ENCODE peak calls at places on chromosomes 5 and 9, in five cellular contexts. Q is left cardiac atrium; H is activated T-cell treated with anti-CD3 and anti-CD28 coated beads, Interleukin-2, amount 50 U/mL, for 72 hours; W is D341Med; F is NCI-H1694 treated with DMSO at 0.1 percent for 48 hours. A is an unnamed sample.

GRCh38 chr9:136840877-136841645 is 1.2 kb upstream of the AJM1 start:
- DNase-seq in Q (no peak), F (peak; percentile 59), H (no peak), W (peak; percentile 75), A (no peak)

GRCh38 chr9:130890869-130891698 is 5.5 kb downstream of the QRFP start:
- DNase-seq in Q (no peak), W (no peak), H (no peak), F (no peak), A (no peak)

GRCh38 chr5:156479864-156480263 is 152.9 kb downstream of the SGCD start:
- DNase-seq in W (peak; percentile 37), H (peak; percentile 76), F (peak; percentile 38), Q (no peak), A (no peak)

GRCh38 chr5:122924203-122924602 is 78.8 kb downstream of the SNX24 start:
- DNase-seq in W (no peak), F (no peak), Q (no peak), H (no peak), A (no peak)

GRCh38 chr5:175444905-175445456 is 999 bp upstream of the DRD1 start:
- DNase-seq in H (no peak), F (no peak), Q (no peak), W (peak; percentile 31), A (no peak)

GRCh38 chr9:111298831-111299603 is 31.0 kb downstream of the OR2K2 start:
- DNase-seq in F (peak; percentile 50), Q (peak; percentile 48), H (no peak), W (peak; percentile 39), A (no peak)

GRCh38 chr9:126989847-126990821 is 75.6 kb downstream of the RALGPS1 start:
- DNase-seq in H (no peak), Q (peak; percentile 64), F (no peak), W (no peak), A (no peak)

GRCh38 chr5:142063376-142063775 is 45.2 kb upstream of the NDFIP1 start:
- DNase-seq in Q (no peak), F (no peak), W (no peak), H (no peak), A (no peak)

GRCh38 chr5:158510479-158510878 is 589.2 kb downstream of the EBF1 start:
- DNase-seq in Q (no peak), F (no peak), W (no peak), H (no peak), A (no peak)

GRCh38 chr5:152811985-152812384 is 406.9 kb upstream of the NMUR2 start:
- DNase-seq in H (no peak), W (peak; percentile 45), Q (no peak), F (no peak), A (no peak)

GRCh38 chr5:39475055-39475454 is 50.3 kb upstream of the DAB2 start:
- DNase-seq in F (no peak), W (no peak), Q (no peak), H (no peak), A (no peak)

GRCh38 chr9:106883626-106884190 is 20.7 kb downstream of the ZNF462 start:
- DNase-seq in W (no peak), Q (no peak), H (no peak), F (no peak), A (no peak)

GRCh38 chr9:113219186-113219936 is 1.7 kb downstream of the FKBP15 start:
- DNase-seq in Q (no peak), F (no peak), W (no peak), H (no peak), A (no peak)

GRCh38 chr5:72871358-72872024 is 55.0 kb downstream of the TNPO1 start:
- DNase-seq in Q (no peak), H (no peak), F (no peak), W (no peak), A (no peak)

GRCh38 chr5:170221319-170221718 is 11.5 kb upstream of the C5orf58 start:
- DNase-seq in Q (no peak), H (no peak), W (no peak), F (no peak), A (peak; percentile 78)

GRCh38 chr5:81517462-81517861 is 123.5 kb upstream of the ACOT12 start:
- DNase-seq in H (no peak), F (no peak), Q (no peak), W (no peak), A (no peak)

GRCh38 chr5:178478370-178478769 is 111.8 kb downstream of the COL23A1 start:
- DNase-seq in H (no peak), Q (no peak), W (no peak), F (no peak), A (no peak)

GRCh38 chr9:131630206-131630831 is 85.0 kb downstream of the PRRT1B start:
- DNase-seq in W (no peak), Q (no peak), F (no peak), H (peak; percentile 19), A (no peak)

GRCh38 chr9:134358026-134358967 is 32.0 kb downstream of the RXRA start:
- DNase-seq in F (peak; percentile 21), H (no peak), Q (peak; percentile 61), W (no peak), A (no peak)

GRCh38 chr9:6757988-6758417 is 230 bp downstream of the KDM4C start:
- DNase-seq in Q (peak; percentile 97), H (no peak), F (no peak), W (peak; percentile 99), A (no peak)

GRCh38 chr9:115855458-115856133 is 298.0 kb upstream of the PAPPA start:
- DNase-seq in H (no peak), F (no peak), Q (no peak), W (no peak), A (no peak)

GRCh38 chr9:113481176-113481805 is 17.8 kb downstream of the RGS3 start:
- DNase-seq in H (no peak), Q (no peak), F (no peak), W (peak; percentile 5), A (no peak)

GRCh38 chr9:9950813-9951212 is 662.0 kb downstream of the PTPRD start:
- DNase-seq in H (no peak), Q (no peak), W (no peak), F (no peak), A (no peak)

GRCh38 chr5:1000329-1000728 is 8.3 kb upstream of the NKD2 start:
- DNase-seq in F (no peak), Q (no peak), H (no peak), W (no peak), A (no peak)

A was measured in NCI-H1048.